ENCODE peak calls at places on chromosomes 7 and 10, in eight cellular contexts. Q is Karpas-422; D is CD4-positive, alpha-beta T cell; A is K562; V is cardiac muscle cell; L is WERI-Rb-1; C is HCT116; K is IMR-90. E is an unnamed sample.

GRCh38 chr10:19788075-19788686 is 28.1 kb upstream of the PLXDC2 start:
- DNase-seq in D (no peak), L (peak), Q (peak), V (peak), C (no peak), K (peak), A (peak), E (no peak)

GRCh38 chr10:12041766-12042408 is 722 bp downstream of the UPF2 start:
- DNase-seq in K (peak), Q (peak), C (no peak), V (peak), L (no peak), A (no peak), D (peak), E (no peak)

GRCh38 chr7:47497367-47498096 is 84.4 kb downstream of the TNS3 start:
- DNase-seq in V (no peak), K (no peak), L (no peak), Q (peak), A (no peak), C (no peak), D (no peak), E (no peak)

GRCh38 chr7:70797109-70797514 is 334.8 kb upstream of the GALNT17 start:
- DNase-seq in V (peak), D (no peak), C (no peak), L (no peak), A (no peak), K (no peak), Q (no peak), E (no peak)

GRCh38 chr10:30215631-30216030 is 133.4 kb downstream of the MTPAP start:
- DNase-seq in V (no peak), A (no peak), K (no peak), Q (no peak), C (no peak), D (no peak), L (no peak), E (no peak)

GRCh38 chr7:25708211-25708610 is 443.8 kb upstream of the NFE2L3 start:
- DNase-seq in L (no peak), C (no peak), K (no peak), Q (peak), A (no peak), D (no peak), V (no peak), E (no peak)

GRCh38 chr10:4061441-4061951 is 276.5 kb upstream of the KLF6 start:
- DNase-seq in L (no peak), D (no peak), A (no peak), Q (no peak), V (no peak), C (no peak), K (no peak), E (peak)

GRCh38 chr7:97107192-97107800 is 10.2 kb upstream of the SDHAF3 start:
- DNase-seq in D (no peak), C (no peak), K (peak), A (no peak), V (no peak), Q (no peak), L (no peak), E (no peak)

GRCh38 chr10:101986277-101986971 is 69.5 kb downstream of the ARMH3 start:
- DNase-seq in Q (no peak), A (no peak), K (no peak), D (no peak), C (no peak), L (no peak), V (peak), E (peak)

GRCh38 chr7:80498481-80499349 is 13.1 kb downstream of the GNAT3 start:
- DNase-seq in K (peak), V (no peak), C (peak), D (no peak), Q (no peak), A (no peak), L (no peak), E (no peak)

GRCh38 chr7:150382123-150382843 is 3.2 kb downstream of the ZNF775 start:
- DNase-seq in K (no peak), D (no peak), C (no peak), V (no peak), Q (no peak), A (no peak), L (no peak), E (no peak)

GRCh38 chr10:28690545-28690944 is 13.2 kb downstream of the BAMBI start:
- DNase-seq in K (no peak), L (no peak), A (no peak), C (no peak), Q (no peak), V (no peak), D (no peak), E (no peak)

GRCh38 chr10:62980697-62981495 is 152.2 kb upstream of the NRBF2 start:
- DNase-seq in A (no peak), D (no peak), C (no peak), Q (no peak), L (no peak), V (no peak), K (no peak), E (no peak)

GRCh38 chr10:98012654-98013053 is 17.8 kb downstream of the CRTAC1 start:
- DNase-seq in A (no peak), V (no peak), K (no peak), D (no peak), L (no peak), C (no peak), Q (no peak), E (no peak)
- H3K27ac ChIP-seq in A (no peak), V (no peak), K (no peak), D (no peak), L (no peak), C (no peak), Q (no peak), E (no peak)

DNA sequence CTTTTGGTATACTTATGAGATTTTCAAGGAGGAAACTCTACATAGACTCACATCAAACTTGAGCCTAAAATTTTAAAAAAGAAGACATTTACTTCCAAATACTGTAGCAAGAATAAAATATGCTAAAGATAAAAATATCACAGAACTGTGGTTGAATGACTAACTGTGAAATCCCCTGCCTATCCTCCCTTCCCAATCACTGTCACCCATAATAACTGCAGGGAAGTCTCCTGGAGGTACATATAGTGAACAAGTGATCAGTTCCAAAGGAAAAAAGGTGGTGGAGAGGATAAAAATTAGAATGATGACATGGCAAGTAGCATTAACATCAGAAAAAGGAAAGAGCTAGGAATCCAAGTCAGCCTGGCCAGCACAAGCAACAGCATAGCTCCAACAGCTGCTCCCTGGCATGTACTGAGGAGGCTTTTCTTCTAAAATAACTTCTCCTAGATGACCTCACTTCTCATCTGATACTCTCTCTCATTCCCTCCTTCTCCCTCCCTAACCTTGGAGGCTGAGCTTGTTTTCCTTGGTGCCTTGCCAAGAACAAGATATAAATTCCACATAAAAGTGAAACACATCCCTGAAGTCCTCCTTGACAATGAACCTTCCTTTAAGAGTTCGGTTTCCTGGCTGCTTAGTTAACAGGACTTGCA is 124.0 kb downstream of the IQUB start:
- DNase-seq in A (no peak), V (no peak), D (no peak), L (no peak), C (no peak), K (no peak), Q (no peak), E (no peak)
- H3K27ac ChIP-seq in A (no peak), V (no peak), D (no peak), L (no peak), C (no peak), K (no peak), Q (no peak), E (no peak)

GRCh38 chr10:48439031-48439430 is 132.6 kb downstream of the MAPK8 start:
- DNase-seq in K (peak), A (no peak), V (no peak), D (no peak), L (no peak), Q (no peak), C (no peak), E (no peak)
- H3K27ac ChIP-seq in K (no peak), A (no peak), V (no peak), D (no peak), L (no peak), Q (no peak), C (no peak), E (no peak)

DNA sequence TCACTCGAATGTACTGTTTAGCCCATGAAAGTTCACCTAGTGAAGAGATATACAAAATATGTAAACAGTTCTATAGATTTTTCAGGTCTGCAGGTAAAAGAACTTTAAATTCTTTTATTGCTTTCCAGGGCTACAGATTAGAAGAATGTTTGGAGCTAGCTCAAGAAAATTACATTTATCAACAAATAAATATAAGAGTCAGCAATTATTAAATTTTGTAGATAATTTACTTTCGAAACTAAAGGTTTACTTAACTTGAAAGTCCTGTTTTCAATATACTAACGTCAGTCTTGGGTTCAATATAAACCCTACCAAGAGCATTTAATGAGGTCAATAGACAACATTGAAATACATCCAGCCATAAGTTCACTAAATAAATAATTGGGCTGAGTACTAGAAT is 37.0 kb downstream of the HEPACAM2 start:
- DNase-seq in K (no peak), Q (no peak), C (no peak), V (no peak), A (no peak), L (no peak), D (no peak), E (no peak)
- H3K27ac ChIP-seq in K (no peak), Q (no peak), C (no peak), V (no peak), A (no peak), L (no peak), D (no peak), E (no peak)

GRCh38 chr10:93600861-93601773 is at the start of gene RBP4:
- DNase-seq in Q (no peak), V (peak), A (no peak), L (no peak), K (peak), D (no peak), C (no peak), E (no peak)
- H3K27ac ChIP-seq in Q (no peak), V (no peak), A (no peak), L (no peak), K (no peak), D (no peak), C (no peak), E (no peak)

GRCh38 chr7:1457949-1458675 is 1.2 kb downstream of the MICALL2 start:
- DNase-seq in A (peak), D (no peak), C (no peak), K (no peak), Q (no peak), V (no peak), L (no peak), E (no peak)

GRCh38 chr7:1459930-1460756 is 873 bp upstream of the MICALL2 start:
- DNase-seq in L (no peak), V (no peak), Q (no peak), D (no peak), K (no peak), C (no peak), A (no peak), E (peak)

GRCh38 chr7:1460757-1461639 is 1.7 kb upstream of the MICALL2 start:
- DNase-seq in V (peak), Q (no peak), K (peak), D (no peak), C (no peak), A (peak), L (no peak), E (peak)

GRCh38 chr7:1458676-1459511 is at the start of gene MICALL2:
- DNase-seq in V (peak), K (peak), D (peak), L (no peak), C (peak), Q (no peak), A (peak), E (peak)

GRCh38 chr7:1459512-1459892 is 232 bp upstream of the MICALL2 start:
- DNase-seq in Q (peak), A (peak), L (peak), K (peak), D (peak), C (peak), V (peak), E (peak)
- H3K27ac ChIP-seq in Q (no peak), A (peak), L (no peak), K (no peak), D (no peak), C (no peak), V (no peak), E (peak)

DNA sequence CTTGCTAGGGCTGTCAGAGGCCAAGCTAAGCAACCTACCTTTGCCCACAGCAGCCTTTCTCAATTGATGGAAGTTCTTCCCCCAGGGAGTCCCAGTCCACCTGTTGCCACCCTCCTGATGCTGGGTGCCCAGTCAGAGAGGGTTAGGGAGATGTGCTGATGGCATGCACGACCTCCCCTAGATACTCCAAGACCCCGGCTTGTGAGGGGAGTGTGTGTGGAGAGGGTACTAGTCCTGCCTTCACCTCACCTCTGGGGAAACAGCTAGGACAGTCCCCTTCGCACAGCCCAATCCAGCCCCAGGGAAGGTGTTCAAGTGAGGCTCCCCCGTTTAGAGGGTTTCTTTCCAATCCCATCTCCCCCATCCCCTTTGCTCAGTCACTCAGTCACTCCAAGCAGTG is 1.3 kb upstream of the UNC5B start:
- DNase-seq in C (no peak), V (no peak), L (no peak), D (no peak), Q (no peak), A (no peak), K (no peak), E (no peak)
- H3K27ac ChIP-seq in C (no peak), V (no peak), L (no peak), D (no peak), Q (no peak), A (no peak), K (no peak), E (no peak)

DNA sequence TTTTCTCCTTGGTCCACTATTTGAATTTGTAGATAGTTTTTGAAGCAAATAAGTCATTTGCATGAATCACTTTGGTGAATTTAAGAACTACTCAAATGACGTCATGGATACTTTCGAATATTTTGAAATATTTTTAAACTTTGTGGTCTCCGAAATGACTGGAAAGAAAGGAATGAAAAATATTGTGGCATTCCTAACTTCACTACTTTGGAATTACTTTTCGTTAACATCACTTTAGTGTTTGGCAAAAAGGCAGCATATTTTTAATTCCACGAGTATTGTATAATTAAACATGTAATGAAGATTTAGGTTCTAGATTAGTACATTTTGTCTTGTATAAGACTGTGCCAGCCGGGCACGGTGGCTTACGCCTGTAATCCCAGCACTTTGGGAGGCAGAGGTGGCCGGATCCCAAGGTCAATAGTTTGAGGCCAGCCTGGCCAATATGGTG is 35.3 kb upstream of the ZRANB1 start:
- DNase-seq in D (no peak), V (no peak), K (peak), C (no peak), L (no peak), A (no peak), Q (no peak), E (no peak)
- H3K27ac ChIP-seq in D (no peak), V (no peak), K (peak), C (no peak), L (no peak), A (no peak), Q (no peak), E (no peak)

DNA sequence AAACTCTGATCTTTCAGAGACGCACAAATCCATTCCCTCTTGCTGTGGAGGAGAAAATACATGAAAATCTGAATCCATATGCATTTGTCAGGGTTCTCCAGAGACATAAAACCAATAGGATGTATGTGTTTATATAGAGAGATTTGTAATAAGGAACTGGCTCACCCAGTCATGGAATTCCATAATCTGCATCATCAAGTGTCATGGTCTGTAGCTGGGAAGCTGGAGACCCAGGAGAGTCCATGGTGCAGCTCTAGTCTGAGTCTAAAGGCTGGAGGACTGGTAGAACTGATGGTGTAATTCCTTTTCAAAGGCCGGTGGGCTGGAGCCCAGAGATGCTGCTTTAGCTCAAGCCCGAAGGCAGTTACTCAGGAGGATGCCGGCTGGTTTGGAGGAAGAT is 134.0 kb downstream of the TCF7L2 start:
- DNase-seq in Q (no peak), A (no peak), V (no peak), D (no peak), L (no peak), C (no peak), K (peak), E (no peak)
- H3K27ac ChIP-seq in Q (no peak), A (no peak), V (no peak), D (no peak), L (no peak), C (peak), K (no peak), E (no peak)

GRCh38 chr10:113494736-113495135 is 58.1 kb upstream of the HABP2 start:
- DNase-seq in V (peak), K (no peak), A (no peak), D (no peak), Q (no peak), C (no peak), L (no peak), E (no peak)

GRCh38 chr10:113493195-113493594 is 59.7 kb upstream of the HABP2 start:
- DNase-seq in A (no peak), L (no peak), C (no peak), Q (no peak), D (no peak), K (peak), V (no peak), E (no peak)

GRCh38 chr10:113497203-113497602 is 55.6 kb upstream of the HABP2 start:
- DNase-seq in C (no peak), K (no peak), L (no peak), V (no peak), D (no peak), A (no peak), Q (no peak), E (no peak)

GRCh38 chr10:113493943-113494342 is 58.9 kb upstream of the HABP2 start:
- DNase-seq in L (no peak), A (no peak), D (no peak), C (no peak), K (no peak), Q (no peak), V (no peak), E (no peak)

GRCh38 chr10:113496124-113496523 is 56.7 kb upstream of the HABP2 start:
- DNase-seq in V (no peak), K (no peak), Q (no peak), L (no peak), C (no peak), D (no peak), A (no peak), E (no peak)
- H3K27ac ChIP-seq in V (no peak), K (no peak), Q (no peak), L (no peak), C (no peak), D (no peak), A (no peak), E (no peak)

E was measured in right atrium auricular region.